ENCODE peak calls at places on chromosomes 2 and 18, in five cellular contexts. X is GM23248; A is tibial artery; N is right cardiac atrium; O is CD4-positive, CD25-positive, alpha-beta regulatory T cell. F is an unnamed sample.

GRCh38 chr2:238789317-238789806 is 58.5 kb upstream of the TWIST2 start:
- DNase-seq in X (peak; percentile 69), A (no peak), N (no peak), O (no peak), F (no peak)

GRCh38 chr18:44514766-44515165 is 165.9 kb upstream of the SETBP1 start:
- DNase-seq in X (no peak), A (no peak), N (no peak), O (no peak), F (no peak)

GRCh38 chr2:128404709-128405466 is 86.2 kb upstream of the HS6ST1 start:
- DNase-seq in X (no peak), A (peak; percentile 34), N (no peak), O (no peak), F (no peak)

GRCh38 chr2:207960090-207960489 is 65.2 kb downstream of the PLEKHM3 start:
- DNase-seq in X (no peak), A (no peak), N (no peak), O (no peak), F (no peak)

GRCh38 chr2:61151434-61151833 is 10.6 kb upstream of the C2orf74 start:
- DNase-seq in X (peak; percentile 33), A (no peak), N (no peak), O (no peak), F (no peak)

GRCh38 chr18:75139226-75139911 is 69.6 kb downstream of the PTGR3 start:
- DNase-seq in X (no peak), A (peak; percentile 45), N (no peak), O (no peak), F (no peak)

GRCh38 chr2:39547811-39548719 is 111.0 kb upstream of the MAP4K3 start:
- DNase-seq in X (peak; percentile 38), A (no peak), N (no peak), O (no peak), F (no peak)

GRCh38 chr18:56741685-56742084 is 90.5 kb downstream of the WDR7 start:
- DNase-seq in X (no peak), A (no peak), N (no peak), O (no peak), F (no peak)

GRCh38 chr2:88656690-88657089 is 29.4 kb upstream of the EIF2AK3 start:
- DNase-seq in X (peak; percentile 82), A (peak; percentile 74), N (peak; percentile 24), O (no peak), F (no peak)

GRCh38 chr2:55155764-55156221 is 76.3 kb downstream of the CLHC1 start:
- DNase-seq in X (peak; percentile 84), A (no peak), N (no peak), O (no peak), F (no peak)

GRCh38 chr2:29747786-29748470 is 173.5 kb downstream of the ALK start:
- DNase-seq in X (peak; percentile 98), A (no peak), N (no peak), O (no peak), F (peak; percentile 59)

GRCh38 chr2:213011505-213011904 is 139.9 kb downstream of the IKZF2 start:
- DNase-seq in X (no peak), A (no peak), N (no peak), O (no peak), F (no peak)

GRCh38 chr2:26344581-26345283 is 1.2 kb upstream of the SELENOI start:
- DNase-seq in X (peak; percentile 51), A (no peak), N (no peak), O (no peak), F (no peak)

GRCh38 chr2:211161236-211161635 is 604.8 kb downstream of the CPS1 start:
- DNase-seq in X (no peak), A (no peak), N (no peak), O (no peak), F (no peak)

GRCh38 chr2:37789988-37790387 is 118.5 kb upstream of the CDC42EP3 start:
- DNase-seq in X (no peak), A (no peak), N (no peak), O (no peak), F (no peak)

GRCh38 chr2:234444888-234445287 is 52.0 kb downstream of the ARL4C start:
- DNase-seq in X (peak; percentile 93), A (no peak), N (no peak), O (no peak), F (peak; percentile 90)

GRCh38 chr18:25322806-25323205 is 29.2 kb downstream of the ZNF521 start:
- DNase-seq in X (no peak), A (no peak), N (no peak), O (no peak), F (no peak)

GRCh38 chr2:163909411-163910080 is 173.7 kb upstream of the FIGN start:
- DNase-seq in X (no peak), A (peak; percentile 60), N (no peak), O (no peak), F (no peak)

GRCh38 chr18:77124452-77124922 is 8.1 kb downstream of the MBP start:
- DNase-seq in X (peak; percentile 48), A (no peak), N (no peak), O (peak; percentile 41), F (no peak)

GRCh38 chr2:190765386-190766173 is 115.0 kb upstream of the GLS start:
- DNase-seq in X (peak; percentile 92), A (no peak), N (no peak), O (no peak), F (peak; percentile 29)

GRCh38 chr2:59985923-59986322 is 567.5 kb downstream of the BCL11A start:
- DNase-seq in X (no peak), A (no peak), N (no peak), O (no peak), F (no peak)

GRCh38 chr2:72889991-72890390 is 2.8 kb downstream of the SPR start:
- DNase-seq in X (no peak), A (no peak), N (no peak), O (no peak), F (no peak)

GRCh38 chr2:98805412-98806265 is 74.7 kb upstream of the MGAT4A start:
- DNase-seq in X (peak; percentile 70), A (peak; percentile 72), N (no peak), O (no peak), F (no peak)

GRCh38 chr2:136141510-136142154 is 23.7 kb upstream of the CXCR4 start:
- DNase-seq in X (no peak), A (no peak), N (no peak), O (no peak), F (no peak)

GRCh38 chr2:33391582-33392255 is 84.7 kb upstream of the RASGRP3 start:
- DNase-seq in X (no peak), A (no peak), N (no peak), O (no peak), F (peak; percentile 43)

GRCh38 chr2:42998721-42999120 is 206.3 kb upstream of the HAAO start:
- DNase-seq in X (no peak), A (peak; percentile 21), N (no peak), O (no peak), F (no peak)

GRCh38 chr2:57947398-57947797 is 99.2 kb upstream of the VRK2 start:
- DNase-seq in X (peak; percentile 10), A (no peak), N (no peak), O (no peak), F (no peak)

GRCh38 chr2:199659207-199659606 is 191.8 kb downstream of the FTCDNL1 start:
- DNase-seq in X (peak; percentile 62), A (no peak), N (peak; percentile 41), O (no peak), F (no peak)

GRCh38 chr2:36478332-36478738 is 119.6 kb downstream of the FEZ2 start:
- DNase-seq in X (peak; percentile 96), A (peak; percentile 73), N (no peak), O (no peak), F (no peak)

GRCh38 chr2:177303939-177304338 is 39.4 kb upstream of the NFE2L2 start:
- DNase-seq in X (no peak), A (no peak), N (no peak), O (no peak), F (no peak)

GRCh38 chr2:173750332-173750731 is 214.8 kb downstream of the SP3 start:
- DNase-seq in X (peak; percentile 33), A (no peak), N (no peak), O (no peak), F (no peak)
- H3K4me3 ChIP-seq in X (no peak overlapping the region), A (no peak overlapping the region), N (no peak overlapping the region), O (no peak overlapping the region), F (no peak overlapping the region)

GRCh38 chr2:228709788-228710371 is 528.4 kb upstream of the SPHKAP start:
- DNase-seq in X (no peak), A (no peak), N (no peak), O (no peak), F (no peak)
- H3K9me3 ChIP-seq in X (no peaks in the 10 kb centered on the region), A (no peaks in the 10 kb centered on the region), N (no peaks in the 10 kb centered on the region), O (no peaks in the 10 kb centered on the region), F (no peaks in the 10 kb centered on the region)

GRCh38 chr2:46098606-46099005 is 198.6 kb upstream of the EPAS1 start:
- DNase-seq in X (peak; percentile 90), A (no peak), N (no peak), O (no peak), F (peak; percentile 68)
- H3K4me3 ChIP-seq in X (peak overlapping the region; percentile 53), A (no peak overlapping the region), N (no peak overlapping the region), O (no peak overlapping the region), F (no peak overlapping the region)

GRCh38 chr2:194020155-194020554 is 1636.9 kb upstream of the SLC39A10 start:
- DNase-seq in X (no peak), A (peak; percentile 60), N (no peak), O (no peak), F (no peak)
- H3K9me3 ChIP-seq in X (no peaks in the 10 kb centered on the region), A (no peaks in the 10 kb centered on the region), N (no peaks in the 10 kb centered on the region), O (peaks cover 3% of the 10 kb centered on the region), F (peaks cover 15% of the 10 kb centered on the region)

GRCh38 chr2:111123751-111124150 is 3.0 kb downstream of the BCL2L11 start:
- DNase-seq in X (no peak), A (no peak), N (no peak), O (no peak), F (no peak)
- H3K4me3 ChIP-seq in X (no peak overlapping the region), A (peak overlapping the region; percentile 83), N (no peak overlapping the region), O (peak overlapping the region; percentile 75), F (no peak overlapping the region)